ENCODE peak calls at places on chromosomes 4 and X, in ten cellular contexts. V, W, D, X, I, T, J, R, M and A are unnamed samples.

GRCh38 chr4:148980782-148981181 is 538.6 kb upstream of the NR3C2 start:
- DNase-seq in M (no peak), R (no peak), D (no peak), W (no peak), V (no peak), T (no peak), I (no peak), J (no peak), X (no peak), A (no peak)

GRCh38 chr4:104915373-104915772 is 231.3 kb upstream of the TET2 start:
- DNase-seq in I (no peak), D (no peak), V (no peak), W (no peak), J (no peak), X (no peak), T (no peak), R (no peak), M (no peak), A (no peak)

GRCh38 chr4:71130827-71131603 is 137.6 kb downstream of the DCK start:
- DNase-seq in J (no peak), T (no peak), I (no peak), V (no peak), R (no peak), W (no peak), D (no peak), X (peak; percentile 39), M (no peak), A (no peak)

GRCh38 chr4:162350331-162350730 is 186.5 kb upstream of the FSTL5 start:
- DNase-seq in M (no peak), R (no peak), I (no peak), T (no peak), W (no peak), V (no peak), X (no peak), D (no peak), J (no peak), A (no peak)

GRCh38 chrX:28189011-28189410 is 207.8 kb upstream of the DCAF8L1 start:
- DNase-seq in V (peak; percentile 32), X (peak; percentile 80), I (no peak), T (no peak), W (no peak), D (no peak), M (no peak), J (no peak), R (no peak), A (no peak)

GRCh38 chrX:40300286-40300890 is 202.6 kb upstream of the BCOR start:
- DNase-seq in T (no peak), I (peak; percentile 23), X (no peak), V (no peak), J (no peak), R (no peak), W (peak; percentile 66), M (no peak), D (no peak), A (peak; percentile 9)

GRCh38 chrX:48508400-48509244 is at the start of gene PORCN:
- DNase-seq in W (peak; percentile 82), M (peak; percentile 28), J (peak; percentile 87), D (peak; percentile 74), I (peak; percentile 78), X (peak; percentile 54), R (peak; percentile 89), V (no peak), T (peak; percentile 96), A (peak; percentile 85)

GRCh38 chr4:41594439-41594838 is 56.5 kb downstream of the LIMCH1 start:
- DNase-seq in D (no peak), R (no peak), X (no peak), W (no peak), V (no peak), I (no peak), M (no peak), J (peak; percentile 36), T (no peak), A (no peak)

GRCh38 chr4:74190919-74191397 is 33.0 kb downstream of the MTHFD2L start:
- DNase-seq in M (no peak), D (no peak), T (no peak), V (no peak), R (no peak), J (no peak), I (no peak), W (no peak), X (no peak), A (no peak)

GRCh38 chrX:86028681-86029080 is 18.7 kb downstream of the CHM start:
- DNase-seq in X (no peak), I (no peak), J (no peak), T (no peak), M (no peak), D (no peak), V (no peak), W (no peak), R (no peak), A (no peak)

GRCh38 chr4:3475713-3476260 is 12.7 kb downstream of the DOK7 start:
- DNase-seq in I (no peak), R (no peak), V (no peak), D (no peak), M (no peak), W (no peak), X (no peak), J (no peak), T (no peak), A (no peak)

GRCh38 chrX:16869393-16870094 is 618 bp downstream of the RBBP7 start:
- DNase-seq in R (peak; percentile 69), J (peak; percentile 44), V (no peak), M (peak; percentile 46), W (peak; percentile 61), I (peak; percentile 44), T (peak; percentile 88), D (peak; percentile 13), X (peak; percentile 18), A (peak; percentile 80)

GRCh38 chr4:93080316-93080715 is 748.2 kb upstream of the ATOH1 start:
- DNase-seq in V (no peak), W (no peak), T (no peak), I (no peak), J (no peak), X (no peak), M (no peak), R (no peak), D (no peak), A (no peak)